ENCODE peak calls at places on chromosomes 5 and 9, in seven cellular contexts. A is astrocyte, O is OCI-LY7, W is tibial artery, L is B cell, Z is BJ, T is right atrium auricular region. D is an unnamed sample.

GRCh38 chr5:79056847-79057246 is 12.6 kb downstream of the DMGDH start:
- DNase-seq in A (no peak), L (no peak), O (no peak), W (no peak), T (no peak), Z (no peak), D (no peak)

GRCh38 chr9:125949721-125950465 is 202.7 kb downstream of the PBX3 start:
- DNase-seq in L (no peak), O (no peak), W (no peak), Z (no peak), A (no peak), T (no peak), D (no peak)

GRCh38 chr5:15010936-15011335 is 139.4 kb upstream of the ANKH start:
- DNase-seq in L (no peak), T (no peak), W (no peak), A (no peak), Z (no peak), O (no peak), D (no peak)

GRCh38 chr5:140497897-140498296 is 49.6 kb upstream of the EIF4EBP3 start:
- DNase-seq in W (no peak), O (no peak), Z (no peak), L (no peak), A (no peak), T (no peak), D (no peak)

GRCh38 chr5:98770158-98770910 is 3.1 kb upstream of the RGMB start:
- DNase-seq in O (no peak), W (peak), Z (no peak), A (peak), L (peak), T (peak), D (peak)

GRCh38 chr5:62938927-62939326 is 360.3 kb downstream of the LRRC70 start:
- DNase-seq in A (no peak), T (no peak), Z (no peak), O (no peak), W (no peak), L (no peak), D (no peak)

GRCh38 chr9:88809371-88809770 is 181.9 kb upstream of the S1PR3 start:
- DNase-seq in Z (no peak), W (no peak), L (no peak), T (no peak), O (no peak), A (no peak), D (no peak)

GRCh38 chr9:79213417-79214125 is 358.2 kb upstream of the TLE4 start:
- DNase-seq in W (no peak), O (no peak), L (no peak), T (no peak), A (peak), Z (no peak), D (no peak)

GRCh38 chr5:32710859-32711692 is at the start of gene NPR3:
- DNase-seq in O (no peak), A (no peak), T (no peak), Z (no peak), W (peak), L (peak), D (peak)

GRCh38 chr9:70484232-70485130 is 70.0 kb upstream of the KLF9 start:
- DNase-seq in T (no peak), L (peak), W (no peak), Z (no peak), A (peak), O (peak), D (peak)

GRCh38 chr9:133377721-133378216 is 1.6 kb downstream of the STKLD1 start:
- DNase-seq in W (no peak), A (no peak), L (no peak), Z (no peak), O (no peak), T (no peak), D (no peak)

GRCh38 chr5:159099049-159099760 is 511 bp downstream of the EBF1 start:
- DNase-seq in A (peak), L (peak), O (peak), W (no peak), T (no peak), Z (no peak), D (no peak)

GRCh38 chr5:151257731-151258715 is 5.0 kb downstream of the GM2A start:
- DNase-seq in Z (no peak), A (no peak), T (no peak), W (no peak), O (peak), L (peak), D (no peak)

GRCh38 chr9:131204285-131204684 is 72.0 kb downstream of the FAM78A start:
- DNase-seq in Z (no peak), T (no peak), O (no peak), A (no peak), W (no peak), L (no peak), D (no peak)

GRCh38 chr9:128819716-128820664 is 1.7 kb downstream of the ENDOG start:
- DNase-seq in Z (no peak), W (no peak), O (no peak), L (no peak), T (peak), A (no peak), D (no peak)

GRCh38 chr9:125761685-125762084 is 14.5 kb downstream of the PBX3 start:
- DNase-seq in L (no peak), O (no peak), T (no peak), Z (no peak), W (no peak), A (no peak), D (no peak)

GRCh38 chr5:178113841-178114324 is 551 bp downstream of the N4BP3 start:
- DNase-seq in Z (no peak), T (no peak), O (peak), W (no peak), L (no peak), A (no peak), D (no peak)

GRCh38 chr5:55691265-55692105 is 20.6 kb downstream of the SLC38A9 start:
- DNase-seq in A (peak), L (peak), Z (no peak), T (no peak), O (peak), W (no peak), D (no peak)

GRCh38 chr9:122383992-122384461 is 13.2 kb downstream of the PTGS1 start:
- DNase-seq in Z (peak), W (no peak), A (peak), L (no peak), O (no peak), T (no peak), D (no peak)

GRCh38 chr5:93289915-93290314 is 291.1 kb downstream of the NR2F1-AS1 start:
- DNase-seq in W (no peak), Z (no peak), T (no peak), A (no peak), O (no peak), L (no peak), D (no peak)

GRCh38 chr5:147558826-147559225 is 49.0 kb upstream of the DPYSL3 start:
- DNase-seq in Z (no peak), O (no peak), L (no peak), W (peak), T (no peak), A (peak), D (peak)

GRCh38 chr9:96149881-96150280 is 152.1 kb downstream of the HSD17B3 start:
- DNase-seq in O (no peak), A (no peak), T (no peak), W (no peak), Z (no peak), L (no peak), D (no peak)

GRCh38 chr5:89098199-89098756 is 215.3 kb upstream of the MEF2C start:
- DNase-seq in O (no peak), W (no peak), T (no peak), A (no peak), L (no peak), Z (no peak), D (no peak)

GRCh38 chr5:124663101-124663506 is 83.3 kb downstream of the ZNF608 start:
- DNase-seq in O (no peak), Z (no peak), A (no peak), T (no peak), W (no peak), L (no peak), D (no peak)

GRCh38 chr5:125162714-125163113 is 416.3 kb upstream of the ZNF608 start:
- DNase-seq in A (no peak), Z (no peak), L (no peak), W (no peak), O (no peak), T (no peak), D (no peak)

GRCh38 chr9:79962836-79963235 is 391.1 kb downstream of the TLE4 start:
- DNase-seq in L (no peak), Z (no peak), W (no peak), T (no peak), O (no peak), A (no peak), D (no peak)

DNA sequence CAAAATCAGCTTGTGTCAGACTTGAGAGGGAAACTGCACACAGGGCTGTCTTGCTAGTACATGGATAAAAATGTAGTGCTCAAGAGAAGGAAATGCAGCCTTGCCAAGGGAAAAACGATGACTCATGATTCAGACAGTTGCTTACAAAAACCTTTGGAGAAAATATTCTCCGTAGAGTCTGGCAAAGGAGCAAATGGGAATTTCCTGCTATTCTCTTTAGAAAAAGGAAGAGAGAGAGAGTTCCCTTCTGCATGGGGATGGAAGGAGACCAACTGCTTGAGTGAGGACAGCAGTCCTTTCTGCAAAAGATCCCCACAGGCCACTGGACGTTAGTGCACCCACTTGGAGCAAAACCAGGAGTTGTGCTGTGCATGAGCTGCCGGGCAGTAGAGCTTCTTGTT is 7.6 kb downstream of the IFNB1 start:
- DNase-seq in A (peak), L (no peak), W (peak), O (no peak), T (peak), Z (peak), D (peak)
- TF ChIP-seq CTCF in A (peak), L (no peak), W (peak), O (no peak), T (peak), Z (peak), D (peak)

DNA sequence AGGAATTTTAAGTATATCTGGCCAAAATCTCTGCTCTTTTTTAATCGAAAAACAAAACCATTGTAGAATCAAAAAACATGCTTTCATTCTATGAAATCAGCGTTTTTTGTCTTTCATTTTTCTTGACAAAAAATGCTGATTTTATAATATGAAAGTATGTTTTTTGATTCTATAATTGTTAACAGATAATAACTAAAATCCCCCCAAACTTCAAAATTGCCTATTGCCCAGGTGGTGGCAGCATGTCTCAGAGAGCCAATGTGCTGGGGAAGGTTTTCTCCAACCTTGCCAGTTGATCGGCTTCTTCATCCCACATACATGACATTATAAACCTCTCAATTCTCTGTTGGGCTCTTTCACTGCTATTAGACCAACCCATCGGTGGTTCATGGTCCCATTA is 5.1 kb upstream of the SMIM15 start:
- DNase-seq in Z (no peak), W (no peak), O (no peak), T (no peak), L (no peak), A (peak), D (no peak)
- TF ChIP-seq CTCF in Z (peak), W (peak), O (peak), T (peak), L (no peak), A (peak), D (peak)

DNA sequence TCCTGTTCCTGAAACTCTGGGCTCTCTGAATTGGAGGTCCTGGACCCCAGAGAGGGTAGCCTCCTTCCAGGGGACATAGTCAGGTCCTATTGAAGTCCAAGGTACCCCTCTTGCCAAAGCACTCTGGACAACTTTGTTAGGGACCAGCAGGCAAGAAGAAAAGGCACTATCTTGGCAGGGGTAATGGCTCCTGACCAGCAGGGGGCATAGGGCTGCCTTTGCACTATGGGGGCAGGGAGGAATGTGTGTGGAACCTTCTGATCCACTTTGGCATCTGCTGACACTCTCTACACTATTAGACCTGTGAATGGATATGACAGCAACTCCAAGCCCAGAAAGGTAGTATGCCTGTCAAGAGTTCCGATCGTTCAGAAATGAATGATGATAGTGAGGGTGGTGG is 179.0 kb upstream of the CD180 start:
- DNase-seq in O (no peak), W (no peak), L (no peak), A (no peak), Z (no peak), T (no peak), D (no peak)
- TF ChIP-seq CTCF in O (peak), W (no peak), L (no peak), A (no peak), Z (no peak), T (no peak), D (no peak)

GRCh38 chr9:15187589-15187988 is 119.4 kb downstream of the TTC39B start:
- DNase-seq in Z (no peak), A (no peak), W (no peak), O (no peak), T (no peak), L (no peak), D (no peak)
- TF ChIP-seq CTCF in Z (no peak), A (no peak), W (no peak), O (no peak), T (no peak), L (no peak), D (no peak)

DNA sequence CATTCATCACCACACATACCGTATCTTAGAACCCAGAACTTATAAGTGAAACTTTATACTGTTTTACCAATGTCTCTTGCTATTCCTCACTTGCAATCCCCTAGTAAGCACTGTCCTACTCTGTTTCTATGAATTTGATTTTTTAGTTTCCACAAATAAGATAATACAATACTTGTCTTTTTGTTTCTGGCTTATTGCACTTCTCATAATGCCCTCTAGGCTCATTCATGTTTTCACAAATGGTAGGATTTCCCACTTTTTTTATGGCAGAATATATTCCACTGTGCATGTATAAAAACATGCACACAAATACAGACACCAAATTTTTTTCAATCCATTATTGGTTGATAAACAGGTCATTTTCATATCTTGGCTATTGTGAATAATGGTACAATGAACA is 1742.3 kb upstream of the NUDT12 start:
- DNase-seq in T (no peak), W (no peak), A (no peak), Z (no peak), O (no peak), L (no peak), D (no peak)
- TF ChIP-seq CTCF in T (no peak), W (no peak), A (no peak), Z (no peak), O (peak), L (no peak), D (no peak)

GRCh38 chr9:35603986-35604577 is 980 bp upstream of the TESK1 start:
- DNase-seq in L (peak), O (peak), Z (peak), W (peak), T (peak), A (peak), D (peak)

GRCh38 chr9:35604578-35605335 is at the start of gene TESK1:
- DNase-seq in T (no peak), A (peak), Z (no peak), L (peak), W (peak), O (peak), D (no peak)

GRCh38 chr9:35603506-35603985 is 1.5 kb upstream of the TESK1 start:
- DNase-seq in L (no peak), W (peak), A (no peak), O (no peak), T (peak), Z (peak), D (peak)

GRCh38 chr9:35598863-35599590 is 6.0 kb upstream of the TESK1 start:
- DNase-seq in T (no peak), O (peak), L (no peak), A (no peak), W (no peak), Z (no peak), D (no peak)

DNA sequence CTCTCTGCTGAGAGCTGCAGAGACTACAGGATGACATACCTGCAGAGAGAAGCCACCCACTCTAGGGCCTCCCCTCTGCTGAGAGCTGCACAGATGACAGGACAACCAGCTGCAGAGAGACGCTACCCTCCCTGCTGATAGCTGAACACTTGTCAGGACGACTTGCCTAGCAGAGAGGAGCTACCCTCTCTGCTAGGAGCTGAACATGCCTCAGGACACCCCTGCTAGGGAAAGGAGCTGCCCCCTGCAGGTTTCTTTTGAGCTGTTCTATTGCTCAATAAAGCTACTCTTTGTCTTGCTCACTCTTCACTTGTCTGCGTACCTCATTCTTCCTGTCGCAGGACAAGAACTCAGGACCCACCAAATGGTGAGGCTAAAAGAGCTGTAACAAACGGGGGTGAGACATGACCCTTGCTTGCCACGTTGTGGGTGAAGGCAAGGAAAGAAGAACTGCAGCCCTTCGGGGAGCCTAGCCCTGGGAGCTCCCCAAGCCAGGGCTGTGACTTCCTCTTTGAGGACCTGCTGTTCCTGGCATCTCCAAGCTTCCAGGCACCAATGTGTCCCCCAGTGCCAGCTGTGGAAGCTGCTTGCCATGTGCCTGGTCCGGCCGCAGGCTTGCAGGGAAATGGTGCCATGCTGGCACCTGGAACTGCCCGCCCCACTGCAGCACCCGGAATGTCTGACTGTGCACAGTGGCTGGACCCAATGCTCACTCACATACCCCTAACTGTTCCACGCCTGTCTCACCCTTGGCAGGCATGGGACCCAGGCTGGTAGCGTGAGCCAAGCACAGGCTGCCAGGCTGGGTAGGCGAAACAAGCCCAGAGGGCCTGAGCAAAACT is 5.1 kb upstream of the TESK1 start:
- DNase-seq in O (no peak), W (no peak), T (no peak), L (no peak), Z (no peak), A (no peak), D (no peak)
- TF ChIP-seq CTCF in O (peak), W (no peak), T (no peak), L (no peak), Z (peak), A (no peak), D (no peak)

DNA sequence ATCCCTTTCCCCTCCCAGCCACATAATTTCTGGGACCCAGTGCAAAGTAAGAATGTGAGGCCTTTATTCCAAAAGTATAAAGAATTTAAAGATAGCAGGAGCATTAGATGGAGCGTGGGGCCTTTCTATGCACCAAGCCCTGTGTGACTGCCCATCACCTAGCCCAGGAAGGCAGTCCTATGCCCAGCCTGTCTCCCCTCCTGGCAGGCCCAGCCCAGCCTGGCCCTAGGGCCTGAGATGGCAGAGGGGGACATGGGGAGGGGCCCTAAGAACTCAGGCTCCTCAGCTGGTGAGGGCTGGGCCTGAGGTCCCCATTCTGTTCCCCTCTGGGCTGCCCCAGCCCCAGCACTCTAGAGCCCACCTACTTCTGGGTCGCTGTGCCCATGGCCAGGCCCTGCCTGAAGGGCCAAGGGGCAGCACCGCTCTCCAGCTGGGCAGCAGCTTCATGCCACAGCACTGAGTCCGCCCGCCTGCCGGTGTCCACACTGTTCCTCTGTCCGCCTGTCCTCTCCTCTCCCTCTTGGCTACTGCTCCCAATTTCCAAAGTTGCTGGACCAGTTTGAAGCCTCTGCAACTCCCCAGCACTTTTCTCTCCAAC is 995 bp upstream of the SLC23A1 start:
- DNase-seq in W (no peak), O (no peak), L (no peak), Z (no peak), A (no peak), T (no peak), D (no peak)
- TF ChIP-seq CTCF in W (no peak), O (no peak), L (no peak), Z (no peak), A (no peak), T (no peak), D (no peak)